ENCODE peak calls at places on chromosomes 11 and 22, in nine cellular contexts. One of them, this sample, is unnamed.

GRCh38 chr22:47807506-47807905 is 1045.1 kb downstream of the TBC1D22A start:
- DNase-seq in GM13977: no peak
- DNase-seq in stimulated activated CD8-positive, alpha-beta memory T cell treated with anti-CD3 and anti-CD28 coated beads, Interleukin-2, amount 100 ng/mL, for 1 hour: no peak
- DNase-seq in HFFc6: no peak
- DNase-seq in Calu3: no peak
- DNase-seq in spleen: no peak
- DNase-seq in GM19239: no peak
- DNase-seq in neural crest cell: no peak
- DNase-seq in left cardiac atrium: no peak
- DNase-seq in this sample: no peak

GRCh38 chr22:30390974-30391691 is 3.9 kb upstream of the RNF215 start:
- DNase-seq in GM13977: peak
- DNase-seq in stimulated activated CD8-positive, alpha-beta memory T cell treated with anti-CD3 and anti-CD28 coated beads, Interleukin-2, amount 100 ng/mL, for 1 hour: peak
- DNase-seq in HFFc6: peak
- DNase-seq in Calu3: peak
- DNase-seq in spleen: peak
- DNase-seq in GM19239: peak
- DNase-seq in neural crest cell: peak
- DNase-seq in left cardiac atrium: peak
- DNase-seq in this sample: peak

GRCh38 chr11:110951041-110951440 is 238.8 kb upstream of the ARHGAP20 start:
- DNase-seq in GM13977: no peak
- DNase-seq in stimulated activated CD8-positive, alpha-beta memory T cell treated with anti-CD3 and anti-CD28 coated beads, Interleukin-2, amount 100 ng/mL, for 1 hour: no peak
- DNase-seq in HFFc6: no peak
- DNase-seq in Calu3: no peak
- DNase-seq in spleen: no peak
- DNase-seq in GM19239: no peak
- DNase-seq in neural crest cell: no peak
- DNase-seq in left cardiac atrium: no peak
- DNase-seq in this sample: no peak

GRCh38 chr11:128669491-128669890 is 24.4 kb upstream of the FLI1 start:
- DNase-seq in GM13977: no peak
- DNase-seq in stimulated activated CD8-positive, alpha-beta memory T cell treated with anti-CD3 and anti-CD28 coated beads, Interleukin-2, amount 100 ng/mL, for 1 hour: no peak
- DNase-seq in HFFc6: peak
- DNase-seq in Calu3: no peak
- DNase-seq in spleen: no peak
- DNase-seq in GM19239: no peak
- DNase-seq in neural crest cell: no peak
- DNase-seq in left cardiac atrium: no peak
- DNase-seq in this sample: no peak

GRCh38 chr11:107359701-107360100 is 97.9 kb downstream of the CWF19L2 start:
- DNase-seq in GM13977: no peak
- DNase-seq in stimulated activated CD8-positive, alpha-beta memory T cell treated with anti-CD3 and anti-CD28 coated beads, Interleukin-2, amount 100 ng/mL, for 1 hour: no peak
- DNase-seq in HFFc6: peak
- DNase-seq in Calu3: no peak
- DNase-seq in spleen: no peak
- DNase-seq in GM19239: no peak
- DNase-seq in neural crest cell: no peak
- DNase-seq in left cardiac atrium: no peak
- DNase-seq in this sample: no peak

GRCh38 chr22:22588485-22589164 is 29.6 kb upstream of the PRAME start:
- DNase-seq in GM13977: no peak
- DNase-seq in stimulated activated CD8-positive, alpha-beta memory T cell treated with anti-CD3 and anti-CD28 coated beads, Interleukin-2, amount 100 ng/mL, for 1 hour: no peak
- DNase-seq in HFFc6: no peak
- DNase-seq in Calu3: no peak
- DNase-seq in spleen: no peak
- DNase-seq in GM19239: no peak
- DNase-seq in neural crest cell: no peak
- DNase-seq in left cardiac atrium: no peak
- DNase-seq in this sample: no peak

GRCh38 chr11:75430692-75431532 is 2.1 kb downstream of the KLHL35 start:
- DNase-seq in GM13977: no peak
- DNase-seq in stimulated activated CD8-positive, alpha-beta memory T cell treated with anti-CD3 and anti-CD28 coated beads, Interleukin-2, amount 100 ng/mL, for 1 hour: no peak
- DNase-seq in HFFc6: no peak
- DNase-seq in Calu3: no peak
- DNase-seq in spleen: peak
- DNase-seq in GM19239: no peak
- DNase-seq in neural crest cell: no peak
- DNase-seq in left cardiac atrium: no peak
- DNase-seq in this sample: no peak

GRCh38 chr22:36366291-36366708 is 21.5 kb downstream of the MYH9 start:
- DNase-seq in GM13977: no peak
- DNase-seq in stimulated activated CD8-positive, alpha-beta memory T cell treated with anti-CD3 and anti-CD28 coated beads, Interleukin-2, amount 100 ng/mL, for 1 hour: no peak
- DNase-seq in HFFc6: no peak
- DNase-seq in Calu3: no peak
- DNase-seq in spleen: no peak
- DNase-seq in GM19239: no peak
- DNase-seq in neural crest cell: no peak
- DNase-seq in left cardiac atrium: no peak
- DNase-seq in this sample: no peak

GRCh38 chr11:97938789-97939188 is 1082.0 kb upstream of the CNTN5 start:
- DNase-seq in GM13977: no peak
- DNase-seq in stimulated activated CD8-positive, alpha-beta memory T cell treated with anti-CD3 and anti-CD28 coated beads, Interleukin-2, amount 100 ng/mL, for 1 hour: no peak
- DNase-seq in HFFc6: no peak
- DNase-seq in Calu3: no peak
- DNase-seq in spleen: no peak
- DNase-seq in GM19239: no peak
- DNase-seq in neural crest cell: no peak
- DNase-seq in left cardiac atrium: no peak
- DNase-seq in this sample: no peak